ENCODE peak calls at places on chromosomes 11 and 22, in ten cellular contexts. T, V, Q, C, Y, J, U, M, R and P are unnamed samples.

GRCh38 chr22:19632671-19633148 is 81.6 kb upstream of the SEPTIN5 start:
- DNase-seq in T (no peak), V (no peak), Q (no peak), C (no peak), Y (no peak), J (no peak), U (no peak), M (no peak), R (no peak), P (no peak)

GRCh38 chr22:46297151-46297819 is 615 bp downstream of the GTSE1 start:
- DNase-seq in T (no peak), V (no peak), Q (no peak), C (peak; percentile 15), Y (peak; percentile 57), J (peak; percentile 9), U (no peak), M (peak; percentile 17), R (peak; percentile 47), P (no peak)

GRCh38 chr11:95592455-95592854 is 197.1 kb downstream of the FAM76B start:
- DNase-seq in T (no peak), V (peak; percentile 81), Q (no peak), C (no peak), Y (no peak), J (no peak), U (no peak), M (no peak), R (no peak), P (no peak)

GRCh38 chr22:21447694-21448402 is 19.3 kb upstream of the TMEM191C start:
- DNase-seq in T (no peak), V (no peak), Q (no peak), C (no peak), Y (peak; percentile 27), J (no peak), U (no peak), M (no peak), R (no peak), P (no peak)

GRCh38 chr22:28981818-28982499 is 79.7 kb downstream of the C22orf31 start:
- DNase-seq in T (no peak), V (no peak), Q (no peak), C (no peak), Y (no peak), J (no peak), U (no peak), M (no peak), R (no peak), P (no peak)

GRCh38 chr11:44619931-44620725 is 54.7 kb downstream of the CD82 start:
- DNase-seq in T (no peak), V (no peak), Q (no peak), C (no peak), Y (peak; percentile 22), J (no peak), U (no peak), M (no peak), R (no peak), P (peak; percentile 6)

GRCh38 chr11:11843233-11843632 is 1.5 kb downstream of the USP47 start:
- DNase-seq in T (no peak), V (peak; percentile 9), Q (no peak), C (peak; percentile 23), Y (no peak), J (no peak), U (no peak), M (peak; percentile 57), R (no peak), P (no peak)

GRCh38 chr11:2575611-2576051 is 124.2 kb downstream of the KCNQ1OT1 start:
- DNase-seq in T (no peak), V (no peak), Q (no peak), C (no peak), Y (peak; percentile 19), J (no peak), U (no peak), M (no peak), R (no peak), P (no peak)

GRCh38 chr11:36249271-36249670 is 40.0 kb downstream of the COMMD9 start:
- DNase-seq in T (no peak), V (peak; percentile 60), Q (no peak), C (no peak), Y (no peak), J (no peak), U (no peak), M (peak; percentile 44), R (no peak), P (no peak)

GRCh38 chr11:80970016-80970516 is 1529.2 kb upstream of the TENM4 start:
- DNase-seq in T (no peak), V (peak; percentile 35), Q (no peak), C (no peak), Y (no peak), J (no peak), U (no peak), M (no peak), R (no peak), P (no peak)

GRCh38 chr11:6357222-6357621 is 33.1 kb upstream of the SMPD1 start:
- DNase-seq in T (no peak), V (peak; percentile 53), Q (no peak), C (no peak), Y (peak; percentile 63), J (no peak), U (no peak), M (peak; percentile 63), R (no peak), P (no peak)

GRCh38 chr11:65615950-65616574 is 486 bp downstream of the PCNX3 start:
- DNase-seq in T (no peak), V (no peak), Q (no peak), C (peak; percentile 4), Y (peak; percentile 78), J (no peak), U (no peak), M (no peak), R (no peak), P (no peak)

GRCh38 chr22:39149915-39150847 is 2.3 kb downstream of the CBX7 start:
- DNase-seq in T (no peak), V (no peak), Q (no peak), C (no peak), Y (peak; percentile 38), J (no peak), U (no peak), M (no peak), R (no peak), P (no peak)

GRCh38 chr22:27192135-27192900 is 534.9 kb downstream of the MIAT start:
- DNase-seq in T (no peak), V (no peak), Q (no peak), C (no peak), Y (no peak), J (no peak), U (no peak), M (no peak), R (no peak), P (no peak)